ENCODE peak calls at places on chromosomes 13 and 19, in five cellular contexts. V is K562, Q is H1, K is GM12878, Z is HepG2. T is an unnamed sample.
A peak's percentile ranks its signal among the peaks of the same experiment; 100 is the strongest.

GRCh38 chr13:109750376-109750775 is 36.0 kb downstream of the IRS2 start:
- DNase-seq in K (no peak), V (no peak), Q (no peak), Z (no peak), T (no peak)

GRCh38 chr13:33230178-33230881 is 55.2 kb downstream of the STARD13 start:
- DNase-seq in Q (no peak), V (no peak), K (no peak), Z (no peak), T (no peak)

GRCh38 chr13:80074143-80074752 is 266.7 kb downstream of the SPRY2 start:
- DNase-seq in Q (no peak), V (no peak), Z (no peak), K (no peak), T (no peak)

GRCh38 chr13:50715402-50716146 is 127.9 kb downstream of the DLEU7 start:
- DNase-seq in K (no peak), Q (no peak), Z (no peak), V (no peak), T (no peak)

GRCh38 chr19:2273356-2274184 is 8.4 kb downstream of the PEAK3 start:
- DNase-seq in Z (peak; percentile 64), Q (peak; percentile 73), K (peak; percentile 65), V (peak; percentile 92), T (peak; percentile 96)

GRCh38 chr19:3015126-3016057 is 13.7 kb downstream of the TLE2 start:
- DNase-seq in V (no peak), Q (no peak), K (no peak), Z (no peak), T (no peak)

GRCh38 chr19:10891360-10892108 is 20.2 kb downstream of the CARM1 start:
- DNase-seq in Z (no peak), K (no peak), V (no peak), Q (no peak), T (peak; percentile 51)

GRCh38 chr19:47247308-47247990 is 8.9 kb upstream of the CCDC9 start:
- DNase-seq in Z (peak; percentile 56), K (no peak), V (peak; percentile 93), Q (no peak), T (peak; percentile 86)

GRCh38 chr13:27338816-27339215 is 68.2 kb downstream of the RASL11A start:
- DNase-seq in Z (peak; percentile 40), V (peak; percentile 37), Q (no peak), K (no peak), T (peak; percentile 87)

GRCh38 chr19:49987159-49987698 is 26.3 kb upstream of the SIGLEC11 start:
- DNase-seq in Q (peak; percentile 90), K (peak; percentile 54), V (peak; percentile 92), Z (peak; percentile 87), T (peak; percentile 99)

GRCh38 chr13:36750461-36750860 is 68.6 kb upstream of the RFXAP start:
- DNase-seq in V (no peak), K (no peak), Z (no peak), Q (no peak), T (no peak)

GRCh38 chr13:44268965-44269364 is 104.7 kb upstream of the SERP2 start:
- DNase-seq in Q (no peak), K (no peak), Z (no peak), V (no peak), T (no peak)

GRCh38 chr13:50787316-50788195 is 55.9 kb downstream of the DLEU7 start:
- DNase-seq in V (no peak), Q (peak; percentile 10), Z (no peak), K (no peak), T (peak; percentile 18)

GRCh38 chr13:102197193-102197592 is 204.7 kb downstream of the FGF14 start:
- DNase-seq in K (no peak), V (no peak), Z (peak; percentile 1), Q (peak; percentile 19), T (peak; percentile 72)

GRCh38 chr19:49133621-49134454 is 14.5 kb downstream of the PPFIA3 start:
- DNase-seq in Q (no peak), K (no peak), V (peak; percentile 81), Z (no peak), T (peak; percentile 91)

GRCh38 chr19:33295621-33296472 is 6.5 kb downstream of the CEBPA start:
- DNase-seq in Z (no peak), V (no peak), K (no peak), Q (no peak), T (no peak)

GRCh38 chr19:6022570-6023049 is 44.7 kb upstream of the RANBP3 start:
- DNase-seq in Q (no peak), K (no peak), Z (no peak), V (no peak), T (no peak)

DNA sequence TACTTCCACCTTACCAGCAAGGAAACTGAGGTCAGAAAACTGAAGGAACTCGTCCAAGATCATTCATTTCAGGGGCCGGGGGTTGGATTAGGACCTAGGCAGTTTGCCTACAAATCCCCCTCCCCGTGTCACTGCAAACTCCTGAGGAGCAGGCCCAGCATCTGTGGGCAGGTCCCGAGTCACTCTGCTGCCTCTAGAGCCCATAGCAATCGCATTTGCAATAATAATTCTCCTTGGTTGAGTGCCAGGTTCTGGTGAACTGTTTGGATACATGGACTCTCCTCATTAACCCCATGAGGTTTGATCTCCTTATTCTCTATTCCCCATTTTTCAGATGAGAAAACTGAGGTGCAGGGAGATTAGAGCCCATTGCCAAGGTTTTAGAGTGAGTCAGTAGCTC is 903 bp downstream of the PIN1 start:
- DNase-seq in K (no peak), Z (no peak), V (peak; percentile 45), Q (no peak), T (no peak)
- H2AFZ ChIP-seq in K (no peak overlapping the region), Z (no peak overlapping the region), V (peak overlapping the region; percentile 79), Q (no peak overlapping the region), T (no peak overlapping the region)

DNA sequence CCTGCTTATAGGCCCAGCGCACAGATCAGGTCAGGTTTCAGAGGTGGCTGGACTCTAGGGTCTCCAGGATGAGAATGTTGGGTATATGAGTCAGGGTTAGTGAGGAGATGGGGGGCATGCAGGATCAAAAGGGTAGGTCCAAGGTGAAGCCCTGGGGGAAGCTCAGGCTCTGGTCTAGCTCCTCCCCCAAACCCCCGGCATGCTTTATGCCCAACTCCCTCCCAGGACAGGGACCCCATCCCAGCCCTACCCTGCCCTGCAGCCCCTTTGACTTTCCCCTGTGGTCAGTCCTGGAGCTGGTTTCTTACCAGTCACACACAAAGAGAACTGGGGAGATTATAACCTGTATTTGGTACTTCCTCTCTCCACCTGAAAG is 9.8 kb upstream of the CEACAM18 start:
- DNase-seq in K (no peak), Z (no peak), V (peak; percentile 75), Q (no peak), T (no peak)
- TF ChIP-seq CREB1 in K (no peak), Z (no peak), V (no peak), Q (no peak), T (no peak)

DNA sequence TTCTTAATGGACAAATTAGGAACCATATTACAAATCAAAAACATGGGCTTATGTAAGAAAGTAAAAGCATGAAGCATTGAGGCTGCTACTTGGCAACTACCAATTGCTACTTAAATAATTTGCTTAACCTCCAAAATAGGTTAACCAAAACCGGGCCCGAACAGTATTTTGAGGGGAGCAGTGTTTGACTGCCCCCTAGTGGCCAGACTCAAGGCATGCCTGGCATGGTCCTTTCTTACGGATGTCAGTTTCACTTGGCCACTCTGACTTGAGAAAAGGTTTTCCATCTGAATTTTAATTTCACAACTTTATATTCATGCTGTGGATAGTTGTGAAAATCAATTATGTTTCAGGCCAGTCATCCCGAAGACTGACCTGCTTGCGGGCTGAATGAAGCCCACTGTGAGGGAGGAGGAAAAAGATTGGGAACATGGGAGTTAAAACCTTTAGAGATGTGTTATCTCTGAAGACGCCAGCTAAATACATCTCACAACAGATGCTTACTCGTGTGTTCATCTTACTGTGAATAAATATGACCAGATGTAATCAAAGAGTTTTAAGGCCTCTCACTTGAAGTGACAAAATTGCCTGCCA is 2.9 kb downstream of the RXFP2 start:
- DNase-seq in K (peak; percentile 8), Z (peak; percentile 28), Q (peak; percentile 36), V (peak; percentile 68), T (peak; percentile 87)
- H2AFZ ChIP-seq in K (no peak overlapping the region), Z (no peak overlapping the region), Q (peak overlapping the region; percentile 65), V (no peak overlapping the region), T (no peak overlapping the region)

GRCh38 chr13:32022292-32022691 is 9.3 kb upstream of the FRY start:
- DNase-seq in Q (no peak), Z (no peak), K (no peak), V (no peak), T (no peak)

GRCh38 chr13:32023096-32023495 is 8.5 kb upstream of the FRY start:
- DNase-seq in K (no peak), V (no peak), Z (no peak), Q (no peak), T (no peak)

GRCh38 chr13:32024750-32025149 is 6.8 kb upstream of the FRY start:
- DNase-seq in Z (no peak), V (no peak), K (no peak), Q (no peak), T (peak; percentile 22)

GRCh38 chr13:32021785-32022184 is 9.8 kb upstream of the FRY start:
- DNase-seq in Q (no peak), Z (no peak), V (no peak), K (no peak), T (no peak)

DNA sequence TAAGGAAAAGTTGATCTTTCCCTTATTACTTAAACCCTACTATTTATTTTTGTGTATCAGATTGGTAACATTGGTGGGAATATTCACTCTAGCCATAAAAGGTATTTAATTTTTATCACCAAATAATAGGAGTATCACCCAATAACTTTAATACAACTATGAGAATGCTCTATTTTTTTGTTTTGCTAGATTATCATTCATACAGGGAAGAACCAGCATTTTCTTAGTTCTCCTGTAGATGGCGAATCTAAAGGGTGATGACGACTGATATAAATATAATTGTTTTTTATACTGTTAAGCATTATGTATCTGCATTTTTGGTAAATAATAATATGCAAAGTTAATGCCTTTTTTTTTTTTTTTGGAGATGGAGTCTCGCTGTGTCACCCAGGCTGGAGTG is 7.9 kb upstream of the FRY start:
- DNase-seq in Q (no peak), K (no peak), Z (no peak), V (no peak), T (no peak)
- TF ChIP-seq CREB1 in Q (no peak), K (no peak), Z (no peak), V (no peak), T (no peak)

T was measured in GM23338.